ENCODE peak calls at places on chromosomes 12 and 14, in ten cellular contexts. H, P, O, X, Z, Q, I, V, L and W are unnamed samples. For H3K4me1, the result is how much of the 10 kb centered on the place peaks cover.

GRCh38 chr14:53663709-53664108 is 292.9 kb downstream of the BMP4 start:
- DNase-seq in Q (no peak), Z (no peak), V (no peak), H (no peak), P (peak), O (peak), L (no peak), X (peak), I (no peak), W (no peak)

GRCh38 chr14:53462931-53463778 is 310.0 kb upstream of the DDHD1 start:
- DNase-seq in Q (no peak), Z (peak), P (no peak), L (peak), X (peak), H (no peak), O (no peak), V (no peak), I (no peak), W (no peak)

GRCh38 chr12:91272456-91273063 is 89.9 kb upstream of the DCN start:
- DNase-seq in X (peak), I (peak), H (peak), V (no peak), Z (no peak), Q (peak), O (no peak), P (peak), L (no peak), W (no peak)

GRCh38 chr14:63508033-63508432 is 35.1 kb downstream of the PPP2R5E start:
- DNase-seq in V (no peak), Z (no peak), Q (no peak), X (no peak), H (no peak), L (no peak), P (no peak), O (no peak), I (no peak), W (no peak)

GRCh38 chr12:32881107-32881506 is 15.5 kb downstream of the PKP2 start:
- DNase-seq in L (no peak), Z (no peak), Q (no peak), H (no peak), V (no peak), I (no peak), X (no peak), P (no peak), O (no peak), W (no peak)

GRCh38 chr14:61780125-61780524 is 17.9 kb downstream of the SNAPC1 start:
- DNase-seq in L (no peak), P (no peak), Z (no peak), Q (no peak), V (no peak), O (no peak), I (no peak), H (no peak), X (no peak), W (no peak)

GRCh38 chr12:104784592-104784991 is 173.5 kb downstream of the SLC41A2 start:
- DNase-seq in Q (no peak), O (peak), V (no peak), L (no peak), Z (no peak), X (no peak), P (no peak), I (no peak), H (no peak), W (no peak)

GRCh38 chr12:57836442-57837375 is 9.8 kb downstream of the CTDSP2 start:
- DNase-seq in X (peak), Q (no peak), L (peak), I (peak), P (peak), V (no peak), Z (peak), O (peak), H (peak), W (no peak)

GRCh38 chr14:105838591-105839424 is 312.4 kb downstream of the TMEM121 start:
- DNase-seq in Z (no peak), X (peak), H (no peak), O (no peak), P (no peak), V (no peak), L (peak), I (no peak), Q (no peak), W (no peak)

GRCh38 chr14:24389266-24389855 is 9.4 kb upstream of the NYNRIN start:
- DNase-seq in H (no peak), I (no peak), P (no peak), L (no peak), Z (no peak), V (no peak), Q (no peak), O (peak), X (no peak), W (no peak)

GRCh38 chr12:91017511-91018263 is 12.9 kb upstream of the EPYC start:
- DNase-seq in I (no peak), O (no peak), Q (no peak), Z (no peak), X (no peak), H (no peak), V (no peak), P (no peak), L (no peak), W (no peak)

GRCh38 chr14:75426332-75427125 is 1.3 kb upstream of the JDP2 start:
- DNase-seq in V (no peak), O (no peak), P (no peak), Z (no peak), L (no peak), X (no peak), I (no peak), Q (no peak), H (no peak), W (no peak)

GRCh38 chr14:105138021-105138541 is 30.5 kb downstream of the JAG2 start:
- DNase-seq in O (no peak), P (no peak), V (no peak), X (peak), L (peak), Q (peak), H (no peak), Z (no peak), I (no peak), W (no peak)

GRCh38 chr12:106299193-106299794 is 3.2 kb upstream of the TCP11L2 start:
- DNase-seq in Q (no peak), P (no peak), H (no peak), O (peak), I (no peak), Z (no peak), L (no peak), V (no peak), X (no peak), W (no peak)

GRCh38 chr12:63915105-63915830 is 70.8 kb downstream of the SRGAP1 start:
- DNase-seq in O (peak), P (peak), H (no peak), Q (no peak), V (no peak), Z (peak), L (no peak), X (no peak), I (no peak), W (peak)

GRCh38 chr14:73461478-73462077 is 3.2 kb upstream of the NUMB start:
- DNase-seq in X (no peak), I (no peak), P (no peak), V (no peak), L (no peak), H (no peak), Z (no peak), Q (no peak), O (no peak), W (no peak)

GRCh38 chr14:38217538-38217937 is 9.8 kb downstream of the SSTR1 start:
- DNase-seq in P (no peak), X (no peak), H (no peak), V (no peak), O (no peak), L (no peak), Z (no peak), I (no peak), Q (no peak), W (no peak)

GRCh38 chr12:109154485-109155438 is 38.4 kb downstream of the ACACB start:
- DNase-seq in Z (peak), P (peak), H (peak), V (peak), O (peak), I (peak), X (peak), L (peak), Q (peak), W (peak)

GRCh38 chr12:5396541-5396940 is 35.4 kb upstream of the NTF3 start:
- DNase-seq in H (no peak), P (no peak), Z (no peak), V (no peak), Q (no peak), O (no peak), X (no peak), I (no peak), L (no peak), W (no peak)

DNA sequence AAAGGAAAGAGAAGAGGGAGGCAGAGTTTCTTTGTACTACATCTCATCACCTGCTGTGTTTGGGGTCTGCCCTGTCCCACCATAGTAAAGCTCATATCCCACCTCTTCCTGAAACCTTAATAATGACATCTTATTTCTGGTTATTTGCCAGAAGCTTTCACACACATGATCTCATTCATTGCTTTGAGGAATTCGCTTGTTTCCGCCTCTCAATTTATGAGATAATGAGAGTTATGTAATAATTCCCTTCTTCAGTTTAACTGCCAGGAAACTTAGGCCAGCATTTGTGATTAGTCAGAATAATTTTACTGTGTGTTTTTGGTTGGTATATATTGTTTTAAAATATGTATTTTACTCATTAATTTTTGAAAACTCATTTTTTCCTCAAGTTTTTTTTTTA is 205.2 kb downstream of the CACNA1C start:
- DNase-seq in P (no peak), O (no peak), X (no peak), Z (no peak), I (no peak), H (no peak), V (no peak), L (no peak), Q (no peak), W (no peak)
- H3K4me1 ChIP-seq in P (under half), O (under half), X (under half), Z (under half), I (under half), H (under half), V (under half), L (under half), Q (under half), W (under half)

GRCh38 chr12:27841392-27841882 is 61.4 kb upstream of the MANSC4 start:
- DNase-seq in Z (peak), H (no peak), P (no peak), I (no peak), X (no peak), V (no peak), Q (no peak), L (no peak), O (no peak), W (no peak)
- H3K4me1 ChIP-seq in Z (under half), H (under half), P (under half), I (under half), X (under half), V (under half), Q (under half), L (under half), O (under half), W (under half)

GRCh38 chr12:125292700-125293099 is 227.5 kb downstream of the AACS start:
- DNase-seq in Q (no peak), L (no peak), P (no peak), O (no peak), I (no peak), Z (no peak), V (no peak), X (no peak), H (no peak), W (no peak)

GRCh38 chr12:125289965-125290364 is 224.7 kb downstream of the AACS start:
- DNase-seq in P (no peak), X (no peak), L (no peak), Q (no peak), Z (no peak), O (no peak), V (no peak), I (no peak), H (no peak), W (no peak)

GRCh38 chr12:125286005-125286727 is 220.9 kb downstream of the AACS start:
- DNase-seq in H (no peak), O (no peak), L (no peak), I (no peak), P (no peak), Q (no peak), V (no peak), Z (no peak), X (no peak), W (no peak)

GRCh38 chr12:125287155-125287847 is 222.1 kb downstream of the AACS start:
- DNase-seq in Z (no peak), X (no peak), Q (no peak), O (no peak), H (no peak), L (no peak), V (no peak), I (no peak), P (no peak), W (no peak)

GRCh38 chr12:125288931-125289928 is 224.0 kb downstream of the AACS start:
- DNase-seq in P (no peak), L (no peak), Q (no peak), X (no peak), H (no peak), Z (no peak), V (no peak), O (no peak), I (no peak), W (no peak)
- H3K4me1 ChIP-seq in P (under half), L (under half), Q (under half), X (under half), H (under half), Z (under half), V (under half), O (under half), I (under half), W (under half)

DNA sequence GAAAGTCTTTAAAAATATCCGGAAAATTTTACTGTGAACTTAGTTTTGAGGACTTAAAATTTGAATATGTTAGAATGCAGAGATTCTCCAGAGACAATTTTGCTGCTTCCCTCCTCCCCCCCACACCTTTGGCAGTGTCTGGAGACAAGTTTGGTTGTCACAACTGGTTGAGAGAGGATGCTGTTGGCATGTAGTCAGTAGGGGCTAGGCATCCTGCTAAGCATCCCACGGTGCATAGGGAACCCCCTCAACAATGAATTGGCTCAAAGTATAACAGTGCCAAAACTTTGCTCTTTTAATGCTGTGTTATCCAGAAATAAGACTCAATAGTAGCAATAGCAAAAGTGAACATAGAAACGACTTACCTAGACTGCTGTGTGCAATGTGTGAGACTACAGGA is 3.6 kb downstream of the SRSF5 start:
- DNase-seq in L (no peak), O (no peak), H (no peak), I (no peak), P (no peak), X (no peak), Q (no peak), V (no peak), Z (no peak), W (no peak)
- H3K4me1 ChIP-seq in L (under half), O (under half), H (half or more), I (under half), P (under half), X (under half), Q (under half), V (half or more), Z (under half), W (under half)

DNA sequence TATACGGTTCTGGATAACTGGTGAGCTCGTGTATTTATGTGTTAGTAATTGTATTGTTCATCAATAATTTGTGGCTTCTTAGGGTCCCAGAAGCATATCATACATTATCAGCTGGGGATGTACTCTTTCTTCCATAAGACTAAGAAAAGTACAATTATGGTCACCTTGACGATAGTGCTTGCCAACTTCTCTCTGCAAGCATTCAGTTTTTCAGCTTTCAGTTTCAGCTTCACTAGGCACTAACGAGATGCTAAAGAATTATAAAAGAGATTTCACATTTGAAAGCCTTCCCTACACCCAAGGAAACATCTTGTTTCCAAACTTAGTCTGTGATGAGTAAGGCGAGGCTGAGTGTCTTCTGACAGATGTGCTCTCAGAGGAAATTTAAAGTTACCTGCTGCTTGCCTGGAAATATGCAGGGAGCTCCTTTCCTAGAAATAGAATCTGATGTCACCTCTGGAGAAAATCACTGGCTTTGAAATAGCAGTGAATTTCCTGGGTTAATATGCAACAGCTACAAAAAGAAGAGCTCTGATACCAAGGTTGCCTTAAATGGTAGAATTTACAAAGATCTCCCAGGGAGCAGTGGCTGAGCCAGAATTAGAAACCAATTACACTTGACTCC is 1419.9 kb upstream of the TMEM132C start:
- DNase-seq in X (no peak), P (no peak), H (no peak), I (no peak), Q (no peak), L (no peak), Z (no peak), O (no peak), V (no peak), W (no peak)
- H3K4me1 ChIP-seq in X (under half), P (under half), H (under half), I (under half), Q (under half), L (under half), Z (under half), O (under half), V (under half), W (under half)

GRCh38 chr12:11718105-11718504 is 68.6 kb downstream of the ETV6 start:
- DNase-seq in P (no peak), X (no peak), H (no peak), L (no peak), Q (no peak), Z (no peak), I (no peak), V (no peak), O (no peak), W (no peak)

GRCh38 chr12:11722071-11722470 is 72.6 kb downstream of the ETV6 start:
- DNase-seq in I (no peak), L (no peak), X (no peak), Z (no peak), Q (no peak), V (no peak), H (no peak), P (no peak), O (no peak), W (no peak)

GRCh38 chr12:11717533-11717961 is 68.1 kb downstream of the ETV6 start:
- DNase-seq in I (no peak), H (no peak), X (no peak), Z (peak), L (no peak), P (no peak), Q (no peak), O (no peak), V (no peak), W (no peak)

GRCh38 chr12:11718768-11719253 is 69.3 kb downstream of the ETV6 start:
- DNase-seq in Q (no peak), X (no peak), L (no peak), H (no peak), I (no peak), V (no peak), P (no peak), Z (peak), O (peak), W (no peak)

GRCh38 chr12:11719678-11720099 is 70.2 kb downstream of the ETV6 start:
- DNase-seq in Z (peak), O (peak), Q (no peak), I (peak), P (peak), L (peak), V (no peak), X (peak), H (no peak), W (no peak)
- H3K4me1 ChIP-seq in Z (under half), O (under half), Q (under half), I (under half), P (under half), L (half or more), V (under half), X (under half), H (half or more), W (under half)